ENCODE peak calls at places on chromosomes 12 and 14, in eight cellular contexts. One of them, this sample, is unnamed.

GRCh38 chr12:58814036-58814435 is 106.3 kb downstream of the LRIG3 start:
- DNase-seq in stimulated activated CD4-positive, alpha-beta T cell treated with anti-CD3 and anti-CD28 coated beads, Interleukin-4, amount 100 ng/mL, for 24 hours: no peak
- DNase-seq in Daoy: no peak
- DNase-seq in BJ: no peak
- DNase-seq in NCI-H1417: no peak
- DNase-seq in COLO829: no peak
- DNase-seq in BE2C: no peak
- DNase-seq in NCI-H187: no peak
- DNase-seq in this sample: no peak

GRCh38 chr12:56723889-56724659 is 1.0 kb downstream of the NACA start:
- DNase-seq in NCI-H1417: no peak
- DNase-seq in BE2C: peak
- DNase-seq in NCI-H187: no peak
- DNase-seq in COLO829: no peak
- DNase-seq in stimulated activated CD4-positive, alpha-beta T cell treated with anti-CD3 and anti-CD28 coated beads, Interleukin-4, amount 100 ng/mL, for 24 hours: peak
- DNase-seq in BJ: peak
- DNase-seq in Daoy: peak
- DNase-seq in this sample: peak

GRCh38 chr14:38042356-38042755 is 165.3 kb upstream of the SSTR1 start:
- DNase-seq in stimulated activated CD4-positive, alpha-beta T cell treated with anti-CD3 and anti-CD28 coated beads, Interleukin-4, amount 100 ng/mL, for 24 hours: no peak
- DNase-seq in NCI-H187: no peak
- DNase-seq in NCI-H1417: no peak
- DNase-seq in Daoy: peak
- DNase-seq in BE2C: no peak
- DNase-seq in BJ: peak
- DNase-seq in COLO829: no peak
- DNase-seq in this sample: no peak

GRCh38 chr12:28909291-28909690 is 239.8 kb upstream of the FAR2 start:
- DNase-seq in NCI-H187: no peak
- DNase-seq in NCI-H1417: no peak
- DNase-seq in COLO829: no peak
- DNase-seq in stimulated activated CD4-positive, alpha-beta T cell treated with anti-CD3 and anti-CD28 coated beads, Interleukin-4, amount 100 ng/mL, for 24 hours: no peak
- DNase-seq in Daoy: no peak
- DNase-seq in BE2C: no peak
- DNase-seq in BJ: no peak
- DNase-seq in this sample: no peak

GRCh38 chr12:3138896-3139590 is 61.9 kb downstream of the TSPAN9 start:
- DNase-seq in Daoy: no peak
- DNase-seq in COLO829: no peak
- DNase-seq in BJ: no peak
- DNase-seq in BE2C: no peak
- DNase-seq in NCI-H1417: peak
- DNase-seq in NCI-H187: no peak
- DNase-seq in stimulated activated CD4-positive, alpha-beta T cell treated with anti-CD3 and anti-CD28 coated beads, Interleukin-4, amount 100 ng/mL, for 24 hours: no peak
- DNase-seq in this sample: no peak

GRCh38 chr12:12010277-12011031 is 60.3 kb upstream of the BCL2L14 start:
- DNase-seq in BE2C: peak
- DNase-seq in COLO829: peak
- DNase-seq in NCI-H1417: no peak
- DNase-seq in stimulated activated CD4-positive, alpha-beta T cell treated with anti-CD3 and anti-CD28 coated beads, Interleukin-4, amount 100 ng/mL, for 24 hours: peak
- DNase-seq in NCI-H187: no peak
- DNase-seq in Daoy: peak
- DNase-seq in BJ: no peak
- DNase-seq in this sample: peak

GRCh38 chr14:99563749-99564129 is 40.3 kb downstream of the CCDC85C start:
- DNase-seq in NCI-H1417: no peak
- DNase-seq in COLO829: no peak
- DNase-seq in stimulated activated CD4-positive, alpha-beta T cell treated with anti-CD3 and anti-CD28 coated beads, Interleukin-4, amount 100 ng/mL, for 24 hours: no peak
- DNase-seq in Daoy: no peak
- DNase-seq in BJ: no peak
- DNase-seq in NCI-H187: no peak
- DNase-seq in BE2C: no peak
- DNase-seq in this sample: no peak

GRCh38 chr12:58067610-58068387 is 126.4 kb downstream of the ATP23 start:
- DNase-seq in BE2C: no peak
- DNase-seq in NCI-H187: no peak
- DNase-seq in stimulated activated CD4-positive, alpha-beta T cell treated with anti-CD3 and anti-CD28 coated beads, Interleukin-4, amount 100 ng/mL, for 24 hours: no peak
- DNase-seq in BJ: peak
- DNase-seq in Daoy: peak
- DNase-seq in NCI-H1417: no peak
- DNase-seq in COLO829: no peak
- DNase-seq in this sample: no peak

GRCh38 chr12:130685850-130686249 is 30.2 kb downstream of the RIMBP2 start:
- DNase-seq in BJ: no peak
- DNase-seq in stimulated activated CD4-positive, alpha-beta T cell treated with anti-CD3 and anti-CD28 coated beads, Interleukin-4, amount 100 ng/mL, for 24 hours: no peak
- DNase-seq in COLO829: no peak
- DNase-seq in NCI-H187: no peak
- DNase-seq in Daoy: no peak
- DNase-seq in BE2C: no peak
- DNase-seq in NCI-H1417: no peak
- DNase-seq in this sample: no peak

GRCh38 chr12:124868252-124868965 is 4.7 kb upstream of the SCARB1 start:
- DNase-seq in BE2C: no peak
- DNase-seq in NCI-H187: no peak
- DNase-seq in stimulated activated CD4-positive, alpha-beta T cell treated with anti-CD3 and anti-CD28 coated beads, Interleukin-4, amount 100 ng/mL, for 24 hours: no peak
- DNase-seq in Daoy: no peak
- DNase-seq in NCI-H1417: no peak
- DNase-seq in COLO829: no peak
- DNase-seq in BJ: no peak
- DNase-seq in this sample: no peak

GRCh38 chr14:51453869-51454268 is 197.8 kb upstream of the FRMD6 start:
- DNase-seq in COLO829: peak
- DNase-seq in stimulated activated CD4-positive, alpha-beta T cell treated with anti-CD3 and anti-CD28 coated beads, Interleukin-4, amount 100 ng/mL, for 24 hours: no peak
- DNase-seq in Daoy: peak
- DNase-seq in BE2C: no peak
- DNase-seq in NCI-H187: no peak
- DNase-seq in NCI-H1417: no peak
- DNase-seq in BJ: no peak
- DNase-seq in this sample: peak

GRCh38 chr14:74981833-74982232 is 20.9 kb upstream of the EIF2B2 start:
- DNase-seq in NCI-H187: no peak
- DNase-seq in NCI-H1417: no peak
- DNase-seq in stimulated activated CD4-positive, alpha-beta T cell treated with anti-CD3 and anti-CD28 coated beads, Interleukin-4, amount 100 ng/mL, for 24 hours: no peak
- DNase-seq in BE2C: no peak
- DNase-seq in COLO829: no peak
- DNase-seq in BJ: no peak
- DNase-seq in Daoy: no peak
- DNase-seq in this sample: no peak

GRCh38 chr12:52622349-52622748 is 4.0 kb upstream of the KRT73 start:
- DNase-seq in stimulated activated CD4-positive, alpha-beta T cell treated with anti-CD3 and anti-CD28 coated beads, Interleukin-4, amount 100 ng/mL, for 24 hours: no peak
- DNase-seq in COLO829: no peak
- DNase-seq in NCI-H1417: no peak
- DNase-seq in BE2C: no peak
- DNase-seq in NCI-H187: no peak
- DNase-seq in BJ: no peak
- DNase-seq in Daoy: no peak
- DNase-seq in this sample: no peak

GRCh38 chr14:101542391-101542790 is 18.9 kb upstream of the DIO3 start:
- DNase-seq in BE2C: no peak
- DNase-seq in NCI-H1417: no peak
- DNase-seq in BJ: no peak
- DNase-seq in stimulated activated CD4-positive, alpha-beta T cell treated with anti-CD3 and anti-CD28 coated beads, Interleukin-4, amount 100 ng/mL, for 24 hours: no peak
- DNase-seq in COLO829: no peak
- DNase-seq in Daoy: no peak
- DNase-seq in NCI-H187: no peak
- DNase-seq in this sample: no peak

GRCh38 chr12:112777387-112778025 is 14.0 kb upstream of the RPH3A start:
- DNase-seq in NCI-H187: no peak
- DNase-seq in BE2C: no peak
- DNase-seq in NCI-H1417: no peak
- DNase-seq in Daoy: no peak
- DNase-seq in stimulated activated CD4-positive, alpha-beta T cell treated with anti-CD3 and anti-CD28 coated beads, Interleukin-4, amount 100 ng/mL, for 24 hours: no peak
- DNase-seq in COLO829: no peak
- DNase-seq in BJ: no peak
- DNase-seq in this sample: no peak

GRCh38 chr12:49881400-49882247 is 22.1 kb downstream of the FAIM2 start:
- DNase-seq in COLO829: no peak
- DNase-seq in NCI-H187: no peak
- DNase-seq in NCI-H1417: no peak
- DNase-seq in stimulated activated CD4-positive, alpha-beta T cell treated with anti-CD3 and anti-CD28 coated beads, Interleukin-4, amount 100 ng/mL, for 24 hours: no peak
- DNase-seq in Daoy: no peak
- DNase-seq in BE2C: peak
- DNase-seq in BJ: no peak
- DNase-seq in this sample: no peak

GRCh38 chr12:10722502-10722904 is 620 bp downstream of the YBX3 start:
- DNase-seq in Daoy: peak
- DNase-seq in BJ: no peak
- DNase-seq in NCI-H187: no peak
- DNase-seq in stimulated activated CD4-positive, alpha-beta T cell treated with anti-CD3 and anti-CD28 coated beads, Interleukin-4, amount 100 ng/mL, for 24 hours: peak
- DNase-seq in NCI-H1417: peak
- DNase-seq in BE2C: no peak
- DNase-seq in COLO829: peak
- DNase-seq in this sample: no peak

GRCh38 chr12:54431911-54432814 is 13.1 kb upstream of the ITGA5 start:
- DNase-seq in COLO829: no peak
- DNase-seq in BJ: no peak
- DNase-seq in NCI-H187: no peak
- DNase-seq in Daoy: peak
- DNase-seq in NCI-H1417: no peak
- DNase-seq in BE2C: no peak
- DNase-seq in stimulated activated CD4-positive, alpha-beta T cell treated with anti-CD3 and anti-CD28 coated beads, Interleukin-4, amount 100 ng/mL, for 24 hours: no peak
- DNase-seq in this sample: no peak

GRCh38 chr12:117874842-117875434 is 93.9 kb downstream of the KSR2 start:
- DNase-seq in stimulated activated CD4-positive, alpha-beta T cell treated with anti-CD3 and anti-CD28 coated beads, Interleukin-4, amount 100 ng/mL, for 24 hours: peak
- DNase-seq in Daoy: peak
- DNase-seq in BJ: no peak
- DNase-seq in NCI-H187: peak
- DNase-seq in NCI-H1417: peak
- DNase-seq in BE2C: peak
- DNase-seq in COLO829: peak
- DNase-seq in this sample: peak

GRCh38 chr14:35051796-35052195 is 5.7 kb downstream of the FAM177A1 start:
- DNase-seq in BE2C: no peak
- DNase-seq in Daoy: no peak
- DNase-seq in stimulated activated CD4-positive, alpha-beta T cell treated with anti-CD3 and anti-CD28 coated beads, Interleukin-4, amount 100 ng/mL, for 24 hours: no peak
- DNase-seq in NCI-H1417: no peak
- DNase-seq in COLO829: no peak
- DNase-seq in BJ: peak
- DNase-seq in NCI-H187: no peak
- DNase-seq in this sample: peak

GRCh38 chr14:84343637-84344036 is 1186.3 kb upstream of the FLRT2 start:
- DNase-seq in COLO829: peak
- DNase-seq in NCI-H187: no peak
- DNase-seq in stimulated activated CD4-positive, alpha-beta T cell treated with anti-CD3 and anti-CD28 coated beads, Interleukin-4, amount 100 ng/mL, for 24 hours: no peak
- DNase-seq in Daoy: no peak
- DNase-seq in BJ: no peak
- DNase-seq in BE2C: no peak
- DNase-seq in NCI-H1417: no peak
- DNase-seq in this sample: peak

GRCh38 chr14:24147761-24148428 is 597 bp downstream of the RNF31 start:
- DNase-seq in Daoy: no peak
- DNase-seq in BE2C: no peak
- DNase-seq in COLO829: no peak
- DNase-seq in BJ: no peak
- DNase-seq in NCI-H187: no peak
- DNase-seq in NCI-H1417: no peak
- DNase-seq in stimulated activated CD4-positive, alpha-beta T cell treated with anti-CD3 and anti-CD28 coated beads, Interleukin-4, amount 100 ng/mL, for 24 hours: no peak
- DNase-seq in this sample: no peak

GRCh38 chr14:83164016-83164415 is 1630.4 kb upstream of the SEL1L start:
- DNase-seq in Daoy: no peak
- DNase-seq in BE2C: no peak
- DNase-seq in stimulated activated CD4-positive, alpha-beta T cell treated with anti-CD3 and anti-CD28 coated beads, Interleukin-4, amount 100 ng/mL, for 24 hours: no peak
- DNase-seq in COLO829: no peak
- DNase-seq in NCI-H1417: no peak
- DNase-seq in NCI-H187: no peak
- DNase-seq in BJ: peak
- DNase-seq in this sample: peak

GRCh38 chr14:80215756-80216581 is 4.7 kb upstream of the DIO2 start:
- DNase-seq in NCI-H1417: no peak
- DNase-seq in NCI-H187: peak
- DNase-seq in BJ: no peak
- DNase-seq in Daoy: peak
- DNase-seq in BE2C: no peak
- DNase-seq in COLO829: no peak
- DNase-seq in stimulated activated CD4-positive, alpha-beta T cell treated with anti-CD3 and anti-CD28 coated beads, Interleukin-4, amount 100 ng/mL, for 24 hours: no peak
- DNase-seq in this sample: peak

GRCh38 chr14:47194051-47194450 is 481.4 kb downstream of the MDGA2 start:
- DNase-seq in NCI-H1417: no peak
- DNase-seq in COLO829: peak
- DNase-seq in Daoy: no peak
- DNase-seq in BE2C: no peak
- DNase-seq in stimulated activated CD4-positive, alpha-beta T cell treated with anti-CD3 and anti-CD28 coated beads, Interleukin-4, amount 100 ng/mL, for 24 hours: no peak
- DNase-seq in BJ: no peak
- DNase-seq in NCI-H187: no peak
- DNase-seq in this sample: no peak